ENCODE peak calls at places on chromosome 12, in ten cellular contexts. T is kidney epithelial cell; M is dorsolateral prefrontal cortex; D is cardiac muscle cell; I is fibroblast of lung; G is tibial nerve; A is breast epithelium; P is heart right ventricle; Y is neural progenitor cell; V is effector memory CD4-positive, alpha-beta T cell. H is an unnamed sample.

GRCh38 chr12:58269476-58269875 is 328.1 kb downstream of the ATP23 start:
- DNase-seq in T (no peak), V (no peak), P (no peak), D (no peak), G (no peak), Y (no peak), M (no peak), A (no peak), I (no peak), H (no peak)

GRCh38 chr12:49288412-49288853 is 6.5 kb upstream of the PRPH start:
- DNase-seq in I (no peak), G (peak; percentile 69), D (peak; percentile 62), A (no peak), P (no peak), Y (peak; percentile 72), V (peak; percentile 64), T (no peak), M (no peak), H (peak; percentile 43)

GRCh38 chr12:3964404-3964803 is 91.2 kb upstream of the PARP11 start:
- DNase-seq in P (peak; percentile 7), V (no peak), D (peak; percentile 40), A (no peak), G (no peak), I (no peak), M (no peak), T (no peak), Y (peak; percentile 74), H (no peak)

GRCh38 chr12:105876426-105876927 is 262.3 kb downstream of the NUAK1 start:
- DNase-seq in T (no peak), Y (no peak), G (no peak), D (no peak), V (no peak), A (no peak), M (no peak), I (peak; percentile 25), P (no peak), H (no peak)

GRCh38 chr12:67701121-67701520 is 52.6 kb downstream of the DYRK2 start:
- DNase-seq in P (no peak), V (no peak), D (no peak), G (no peak), I (peak; percentile 52), A (no peak), Y (no peak), M (no peak), T (no peak), H (no peak)

GRCh38 chr12:94879542-94879941 is 124.0 kb downstream of the NDUFA12 start:
- DNase-seq in P (no peak), G (no peak), M (no peak), D (peak; percentile 75), V (no peak), A (no peak), T (no peak), I (no peak), Y (peak; percentile 62), H (no peak)

GRCh38 chr12:116434155-116435065 is 124.8 kb upstream of the MAP1LC3B2 start:
- DNase-seq in I (peak; percentile 88), D (peak; percentile 89), G (peak; percentile 85), P (peak; percentile 75), Y (peak; percentile 77), T (peak; percentile 70), V (no peak), A (peak; percentile 80), M (peak; percentile 16), H (peak; percentile 67)

GRCh38 chr12:94674835-94675234 is 24.5 kb upstream of the TMCC3 start:
- DNase-seq in P (peak; percentile 25), G (peak; percentile 32), V (no peak), Y (no peak), T (no peak), I (no peak), A (no peak), M (no peak), D (no peak), H (peak; percentile 36)

GRCh38 chr12:97968641-97969171 is 506.1 kb downstream of the RMST start:
- DNase-seq in V (no peak), Y (no peak), P (no peak), A (no peak), D (no peak), M (no peak), T (no peak), I (no peak), G (no peak), H (no peak)

DNA sequence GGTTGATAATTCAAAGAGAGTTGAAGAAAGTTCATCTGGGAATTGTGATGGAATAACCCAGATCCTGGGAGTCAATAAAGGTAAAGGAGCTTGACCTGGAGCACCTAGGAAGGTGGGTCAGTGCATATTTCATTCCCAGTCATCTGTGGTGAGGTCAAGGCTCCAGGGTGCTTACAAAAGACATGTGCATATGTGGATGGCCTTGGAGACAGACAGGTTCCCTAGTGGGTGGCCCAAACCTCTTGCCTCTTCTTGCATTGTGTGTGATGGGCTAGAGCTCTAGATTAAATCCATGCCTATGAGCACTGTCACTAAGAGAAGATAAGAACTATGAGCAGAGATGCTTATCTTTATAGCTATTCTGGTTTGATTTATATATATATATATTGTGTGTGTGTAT is 75.5 kb upstream of the CISTR start:
- DNase-seq in T (no peak), P (no peak), Y (no peak), A (no peak), V (no peak), M (no peak), G (no peak), I (no peak), D (no peak), H (no peak)
- H3K27me3 ChIP-seq in T (no peaks in the 10 kb centered on the region), P (peaks cover 27% of the 10 kb centered on the region), Y (peaks cover 59% of the 10 kb centered on the region), A (no peaks in the 10 kb centered on the region), V (no peaks in the 10 kb centered on the region), M (no peaks in the 10 kb centered on the region), G (no peaks in the 10 kb centered on the region), I (peaks cover 4% of the 10 kb centered on the region), D (peaks cover 9% of the 10 kb centered on the region), H (peaks cover 11% of the 10 kb centered on the region)

GRCh38 chr12:40474630-40475029 is 217.6 kb upstream of the CNTN1 start:
- DNase-seq in I (no peak), G (no peak), V (no peak), T (no peak), P (no peak), M (no peak), Y (no peak), A (no peak), D (no peak), H (no peak)

GRCh38 chr12:40469736-40470135 is 222.5 kb upstream of the CNTN1 start:
- DNase-seq in P (no peak), V (no peak), T (no peak), Y (no peak), G (no peak), I (no peak), A (no peak), M (no peak), D (no peak), H (no peak)

GRCh38 chr12:40473979-40474378 is 218.3 kb upstream of the CNTN1 start:
- DNase-seq in M (no peak), I (no peak), D (peak; percentile 38), G (no peak), A (no peak), V (no peak), T (no peak), Y (peak; percentile 16), P (no peak), H (no peak)
- H3K27me3 ChIP-seq in M (no peaks in the 10 kb centered on the region), I (no peaks in the 10 kb centered on the region), D (no peaks in the 10 kb centered on the region), G (no peaks in the 10 kb centered on the region), A (no peaks in the 10 kb centered on the region), V (no peaks in the 10 kb centered on the region), T (no peaks in the 10 kb centered on the region), Y (no peaks in the 10 kb centered on the region), P (no peaks in the 10 kb centered on the region), H (no peaks in the 10 kb centered on the region)

DNA sequence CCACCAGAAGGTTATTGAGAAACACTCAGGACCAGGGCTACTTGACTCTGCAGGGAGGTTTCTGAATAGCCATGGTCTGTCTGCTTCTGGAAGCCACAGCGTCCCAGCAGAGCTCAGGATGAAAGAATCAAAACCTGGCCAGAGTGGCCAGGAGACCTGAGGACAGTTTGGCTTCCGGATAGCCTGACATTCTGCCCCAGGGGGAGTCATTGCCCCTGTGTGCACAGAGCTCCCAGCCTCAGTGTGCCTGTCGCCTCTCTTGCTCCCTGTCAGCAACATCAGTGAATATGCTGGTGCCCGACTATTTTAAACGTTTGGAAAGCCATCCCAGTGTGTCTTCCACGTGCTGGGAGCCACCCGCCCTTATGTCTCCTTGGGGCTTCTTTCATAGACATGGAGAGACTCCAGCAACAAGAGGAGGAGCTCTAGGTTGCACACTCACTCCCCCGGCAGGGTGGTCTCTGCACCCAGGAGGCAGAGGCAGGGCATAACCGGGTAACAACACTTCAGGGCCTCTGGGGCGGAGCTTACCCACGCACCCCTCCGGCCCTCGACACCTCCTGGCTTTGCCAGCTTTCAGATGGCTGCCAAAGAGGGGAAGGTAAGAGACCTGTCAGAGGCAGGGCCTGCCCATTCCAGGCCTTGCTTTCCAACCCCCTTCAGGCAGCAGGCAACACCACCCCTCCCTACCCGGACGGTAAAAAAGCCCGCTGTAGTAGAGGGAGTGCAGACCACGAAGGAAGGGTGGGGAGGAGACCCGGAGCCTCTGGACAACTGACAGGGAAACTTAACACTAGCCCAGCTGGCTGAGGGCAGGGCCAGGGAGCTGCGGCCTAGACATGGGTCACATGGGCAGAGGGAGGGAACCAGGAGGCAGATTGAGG is 19.0 kb upstream of the SLC6A12 start:
- DNase-seq in Y (no peak), T (no peak), G (no peak), D (no peak), V (no peak), I (no peak), P (no peak), A (peak; percentile 34), M (no peak), H (no peak)
- H3K27me3 ChIP-seq in Y (peaks cover 19% of the 10 kb centered on the region), T (peaks cover 29% of the 10 kb centered on the region), G (no peaks in the 10 kb centered on the region), D (no peaks in the 10 kb centered on the region), V (no peaks in the 10 kb centered on the region), I (peaks cover 14% of the 10 kb centered on the region), P (no peaks in the 10 kb centered on the region), A (no peaks in the 10 kb centered on the region), M (no peaks in the 10 kb centered on the region), H (no peaks in the 10 kb centered on the region)

DNA sequence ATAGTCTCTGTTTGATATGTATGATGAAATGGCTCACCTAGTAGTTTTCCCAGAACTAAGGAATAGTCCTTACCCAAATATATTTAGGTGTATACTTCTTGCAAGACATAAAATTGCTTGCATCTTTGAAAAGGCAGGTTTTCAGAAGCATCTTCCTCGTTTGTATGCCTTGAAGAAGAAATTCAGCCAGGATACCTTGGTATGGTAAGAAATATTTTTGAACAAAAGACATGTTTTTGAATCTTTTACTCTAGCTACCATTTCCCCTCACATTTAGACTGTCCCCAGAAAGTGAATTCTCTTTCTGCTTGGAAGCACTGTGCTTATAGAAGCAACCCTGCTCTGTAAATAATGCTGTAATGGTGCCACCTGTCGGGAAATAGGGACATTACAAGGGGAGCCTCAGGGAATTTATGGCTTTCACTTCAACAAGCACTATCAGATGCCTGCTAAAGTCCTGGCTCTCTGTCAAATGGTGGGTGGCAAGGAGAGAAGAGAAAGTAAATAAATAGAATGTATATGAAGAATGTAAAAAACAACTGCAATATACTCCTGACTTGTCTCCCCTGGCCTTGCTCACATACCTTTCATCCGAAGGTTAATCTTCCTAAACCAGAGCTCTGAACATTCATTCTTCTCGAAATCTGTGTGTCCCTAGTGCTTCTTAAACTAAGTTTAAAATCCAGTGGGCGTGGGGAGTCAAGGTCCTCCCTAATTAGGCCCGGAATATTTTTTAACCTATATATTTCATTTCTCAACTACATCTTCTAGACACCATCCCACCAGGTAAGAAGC is 6.1 kb downstream of the CCDC184 start:
- DNase-seq in A (no peak), P (peak; percentile 59), I (peak; percentile 53), T (no peak), M (peak; percentile 48), G (peak; percentile 90), V (peak; percentile 53), D (peak; percentile 68), Y (peak; percentile 69), H (peak; percentile 96)
- H3K27me3 ChIP-seq in A (peaks cover 2% of the 10 kb centered on the region), P (peaks cover 5% of the 10 kb centered on the region), I (peaks cover 26% of the 10 kb centered on the region), T (peaks cover 28% of the 10 kb centered on the region), M (no peaks in the 10 kb centered on the region), G (no peaks in the 10 kb centered on the region), V (peaks cover 6% of the 10 kb centered on the region), D (peaks cover 95% of the 10 kb centered on the region), Y (peaks cover 75% of the 10 kb centered on the region), H (no peaks in the 10 kb centered on the region)

H was measured in adrenal gland.